ENCODE peak calls at places on chromosomes 7 and 10, in seven cellular contexts. G is Panc1, N is neural progenitor cell, V is endothelial cell of umbilical vein, K is heart right ventricle, Y is body of pancreas, F is psoas muscle. R is an unnamed sample.

GRCh38 chr7:90758933-90759562 is 162.9 kb downstream of the CDK14 start:
- DNase-seq in G (no peak), N (no peak), V (no peak), K (no peak), Y (no peak), F (no peak), R (no peak)

GRCh38 chr7:140070546-140070945 is 7.8 kb upstream of the PARP12 start:
- DNase-seq in G (no peak), N (no peak), V (no peak), K (no peak), Y (no peak), F (no peak), R (no peak)

GRCh38 chr7:96388620-96389383 is 66.9 kb upstream of the SLC25A13 start:
- DNase-seq in G (peak; percentile 30), N (no peak), V (peak; percentile 89), K (peak; percentile 45), Y (no peak), F (no peak), R (no peak)

GRCh38 chr10:24556746-24557742 is 166.6 kb downstream of the ARHGAP21 start:
- DNase-seq in G (peak; percentile 42), N (peak; percentile 81), V (peak; percentile 59), K (peak; percentile 32), Y (no peak), F (no peak), R (peak; percentile 85)

GRCh38 chr7:140049339-140050024 is 13.3 kb downstream of the PARP12 start:
- DNase-seq in G (no peak), N (no peak), V (peak; percentile 88), K (no peak), Y (peak; percentile 33), F (no peak), R (no peak)

GRCh38 chr7:19161671-19162070 is 16.4 kb upstream of the FERD3L start:
- DNase-seq in G (no peak), N (no peak), V (no peak), K (no peak), Y (no peak), F (no peak), R (peak; percentile 8)

GRCh38 chr10:59757966-59758365 is 4.7 kb upstream of the MRLN start:
- DNase-seq in G (no peak), N (no peak), V (no peak), K (no peak), Y (no peak), F (no peak), R (no peak)

GRCh38 chr10:62153191-62153590 is 115.5 kb downstream of the RTKN2 start:
- DNase-seq in G (no peak), N (no peak), V (no peak), K (no peak), Y (no peak), F (no peak), R (peak; percentile 80)

GRCh38 chr10:100970914-100971811 is 1.9 kb downstream of the SEMA4G start:
- DNase-seq in G (no peak), N (no peak), V (no peak), K (no peak), Y (peak; percentile 71), F (peak; percentile 10), R (no peak)

GRCh38 chr10:91923371-91924211 is at the start of gene BTAF1:
- DNase-seq in G (peak; percentile 83), N (peak; percentile 97), V (peak; percentile 95), K (peak; percentile 90), Y (peak; percentile 94), F (peak; percentile 96), R (peak; percentile 95)

GRCh38 chr7:41994746-41995110 is 242.3 kb downstream of the GLI3 start:
- DNase-seq in G (no peak), N (no peak), V (no peak), K (no peak), Y (no peak), F (no peak), R (no peak)
- H3K27ac ChIP-seq in G (no peak overlapping the region), N (no peak overlapping the region), V (no peak overlapping the region), K (no peak overlapping the region), Y (no peak overlapping the region), F (no peak overlapping the region), R (no peak overlapping the region)

DNA sequence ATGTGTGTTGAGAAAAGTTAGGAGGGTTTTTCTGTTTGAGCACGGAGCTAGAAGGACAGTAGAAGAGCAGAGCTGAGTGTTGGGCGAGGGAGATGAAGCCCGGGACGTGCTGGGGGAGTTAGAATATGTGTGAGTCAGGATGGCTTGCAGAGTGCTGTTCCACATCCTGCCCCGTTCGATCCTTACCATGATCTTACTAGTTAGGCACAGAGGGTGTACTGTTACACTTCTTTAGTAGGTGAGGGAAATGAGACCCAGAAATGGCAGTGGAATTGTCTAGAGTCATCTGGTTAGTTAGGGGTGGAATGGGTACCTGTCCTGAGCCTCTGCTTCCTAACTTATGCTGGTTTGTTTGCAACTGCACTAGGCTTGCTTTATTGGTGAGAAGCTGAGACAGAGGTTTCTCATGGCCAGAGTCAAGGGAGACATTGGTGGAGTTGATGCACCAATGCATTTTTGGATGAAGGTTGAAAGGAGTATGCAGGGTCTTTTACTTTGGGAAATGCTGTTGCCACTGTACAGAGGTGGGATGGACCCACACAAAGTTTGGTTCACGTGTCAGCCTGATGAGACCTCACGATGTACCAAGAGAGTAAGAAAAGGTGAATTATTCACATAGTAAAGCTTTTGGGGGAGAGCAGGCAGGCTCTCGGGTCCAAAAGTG is 42.4 kb downstream of the CCNY start:
- DNase-seq in G (no peak), N (no peak), V (peak; percentile 73), K (no peak), Y (no peak), F (no peak), R (peak; percentile 51)
- H3K4me3 ChIP-seq in G (no peak overlapping the region), N (no peak overlapping the region), V (no peak overlapping the region), K (no peak overlapping the region), Y (no peak overlapping the region), F (no peak overlapping the region), R (no peak overlapping the region)

GRCh38 chr10:14244801-14245211 is 85.9 kb downstream of the FRMD4A start:
- DNase-seq in G (peak; percentile 12), N (no peak), V (peak; percentile 5), K (no peak), Y (no peak), F (no peak), R (no peak)

GRCh38 chr10:14236341-14236740 is 94.4 kb downstream of the FRMD4A start:
- DNase-seq in G (no peak), N (no peak), V (no peak), K (no peak), Y (no peak), F (no peak), R (no peak)

GRCh38 chr10:14244147-14244546 is 86.6 kb downstream of the FRMD4A start:
- DNase-seq in G (no peak), N (peak; percentile 61), V (no peak), K (no peak), Y (no peak), F (no peak), R (no peak)

GRCh38 chr10:14241196-14241595 is 89.5 kb downstream of the FRMD4A start:
- DNase-seq in G (no peak), N (no peak), V (no peak), K (no peak), Y (no peak), F (no peak), R (no peak)

GRCh38 chr10:14240253-14241189 is 90.2 kb downstream of the FRMD4A start:
- DNase-seq in G (no peak), N (peak; percentile 48), V (no peak), K (no peak), Y (no peak), F (no peak), R (peak; percentile 9)
- TF ChIP-seq CTCF in G (no peak), N (peak; percentile 57), V (no peak), K (peak; percentile 21), Y (no peak), F (no peak), R (no peak)

DNA sequence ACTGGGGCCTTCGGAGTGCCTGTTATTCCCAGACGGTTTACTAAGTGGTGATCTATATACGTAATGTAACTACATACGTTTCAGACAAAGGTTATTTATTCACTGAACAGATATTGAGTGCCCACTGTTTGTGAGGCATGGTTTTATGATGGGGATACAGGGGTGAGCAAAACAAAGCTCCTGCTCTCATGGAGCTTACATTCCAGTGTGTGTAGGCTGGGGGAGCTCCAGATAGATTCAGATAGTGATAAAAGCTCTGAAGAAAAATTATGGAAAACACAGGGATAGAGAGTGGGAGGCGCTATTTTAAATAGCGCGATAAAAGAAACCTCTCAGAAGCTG is 466 bp upstream of the DNAJB12 start:
- DNase-seq in G (no peak), N (no peak), V (no peak), K (no peak), Y (no peak), F (no peak), R (no peak)
- H3K27ac ChIP-seq in G (peak overlapping the region; percentile 98), N (no peak overlapping the region), V (peak overlapping the region; percentile 89), K (peak overlapping the region; percentile 95), Y (peak overlapping the region; percentile 91), F (peak overlapping the region; percentile 93), R (peak overlapping the region; percentile 98)

GRCh38 chr10:129853236-129853946 is 110.7 kb downstream of the EBF3 start:
- DNase-seq in G (no peak), N (no peak), V (no peak), K (no peak), Y (no peak), F (no peak), R (peak; percentile 38)
- H3K4me3 ChIP-seq in G (no peak overlapping the region), N (no peak overlapping the region), V (no peak overlapping the region), K (peak overlapping the region; percentile 10), Y (no peak overlapping the region), F (no peak overlapping the region), R (no peak overlapping the region)

DNA sequence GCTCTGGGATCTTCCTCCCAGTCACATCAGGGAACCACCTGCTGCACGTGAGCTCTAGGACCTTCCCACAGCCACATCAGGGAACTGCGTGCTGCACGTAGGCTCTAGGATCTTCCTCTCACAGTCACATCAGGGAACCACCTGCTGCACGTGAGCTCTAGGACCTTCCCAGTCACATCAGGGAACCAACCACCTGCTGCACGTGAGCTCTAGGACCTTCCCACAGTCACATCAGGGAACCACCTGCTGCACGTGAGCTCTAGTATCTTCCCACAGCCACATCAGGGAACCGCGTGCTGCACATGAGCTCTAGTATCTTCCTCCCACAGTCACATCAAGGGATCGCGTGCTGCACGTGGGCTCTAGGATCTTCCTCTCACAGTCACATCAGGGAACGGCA is 229.7 kb downstream of the DIP2C start:
- DNase-seq in G (no peak), N (no peak), V (no peak), K (no peak), Y (no peak), F (no peak), R (no peak)
- TF ChIP-seq CTCF in G (no peak), N (no peak), V (no peak), K (no peak), Y (no peak), F (no peak), R (no peak)

GRCh38 chr10:30188101-30188500 is 128.7 kb upstream of the JCAD start:
- DNase-seq in G (no peak), N (no peak), V (peak; percentile 93), K (peak; percentile 61), Y (no peak), F (no peak), R (no peak)
- H3K27ac ChIP-seq in G (peak overlapping the region; percentile 29), N (no peak overlapping the region), V (peak overlapping the region; percentile 85), K (peak overlapping the region; percentile 94), Y (no peak overlapping the region), F (peak overlapping the region; percentile 55), R (no peak overlapping the region)